ENCODE peak calls at places on chromosomes 1 and 21, in eight cellular contexts. K, A, C, E, M, T, F and Q are unnamed samples. For H3K4me1, the result is how much of the 10 kb centered on the place peaks cover.

GRCh38 chr1:114756949-114757454 is 782 bp downstream of the CSDE1 start:
- DNase-seq in A (peak), E (peak), T (no peak), F (peak), K (no peak), C (no peak), M (peak), Q (peak)

GRCh38 chr21:29174607-29175013 is 44.2 kb downstream of the MAP3K7CL start:
- DNase-seq in M (no peak), E (no peak), T (no peak), F (no peak), A (no peak), K (no peak), C (no peak), Q (no peak)

GRCh38 chr1:172360511-172360910 is 60.0 kb upstream of the C1orf105 start:
- DNase-seq in F (no peak), T (no peak), M (no peak), A (no peak), C (no peak), K (no peak), E (peak), Q (no peak)

GRCh38 chr1:25469177-25469576 is 38.5 kb downstream of the MACO1 start:
- DNase-seq in C (no peak), M (no peak), T (no peak), K (no peak), F (no peak), A (no peak), E (peak), Q (no peak)

GRCh38 chr1:94792473-94792875 is 27.7 kb upstream of the SLC44A3 start:
- DNase-seq in E (no peak), K (peak), A (no peak), M (no peak), T (peak), F (no peak), C (peak), Q (peak)

GRCh38 chr21:43332872-43333300 is 94.0 kb downstream of the SIK1 start:
- DNase-seq in M (no peak), E (no peak), F (no peak), K (no peak), C (no peak), T (no peak), A (no peak), Q (no peak)

GRCh38 chr1:169860187-169860586 is 33.5 kb downstream of the SCYL3 start:
- DNase-seq in C (no peak), M (no peak), F (no peak), K (peak), T (peak), E (no peak), A (no peak), Q (no peak)

GRCh38 chr1:175024773-175025172 is 1.5 kb upstream of the MRPS14 start:
- DNase-seq in M (no peak), E (no peak), K (no peak), T (no peak), A (no peak), C (no peak), F (no peak), Q (no peak)

GRCh38 chr1:31208361-31208945 is 31.2 kb downstream of the NKAIN1 start:
- DNase-seq in E (no peak), C (no peak), M (no peak), F (no peak), A (no peak), T (no peak), K (no peak), Q (no peak)

GRCh38 chr1:201888282-201889033 is at the start of gene SHISA4:
- DNase-seq in T (no peak), F (peak), E (peak), K (no peak), M (peak), A (peak), C (no peak), Q (peak)

GRCh38 chr1:247854899-247855545 is 2.0 kb upstream of the TRIM58 start:
- DNase-seq in M (no peak), C (no peak), K (no peak), T (no peak), A (no peak), E (no peak), F (no peak), Q (no peak)

GRCh38 chr1:165365344-165365743 is 8.8 kb upstream of the LMX1A start:
- DNase-seq in F (no peak), E (no peak), C (no peak), M (no peak), T (no peak), K (no peak), A (no peak), Q (no peak)

GRCh38 chr1:235095938-235096562 is 32.6 kb downstream of the TOMM20 start:
- DNase-seq in K (no peak), T (no peak), C (no peak), M (no peak), A (no peak), E (no peak), F (no peak), Q (no peak)

GRCh38 chr1:190320952-190321351 is 156.7 kb downstream of the BRINP3 start:
- DNase-seq in A (peak), E (peak), C (no peak), M (peak), T (no peak), F (no peak), K (no peak), Q (no peak)

GRCh38 chr1:46303038-46303871 is at the start of the genes LRRC41 and UQCRH:
- DNase-seq in E (peak), M (peak), F (peak), T (peak), C (peak), K (peak), A (peak), Q (peak)

GRCh38 chr1:58442114-58442513 is 104.4 kb downstream of the OMA1 start:
- DNase-seq in K (no peak), C (no peak), A (no peak), T (no peak), E (peak), F (no peak), M (no peak), Q (no peak)

GRCh38 chr1:2949966-2950925 is 71.0 kb upstream of the ACTRT2 start:
- DNase-seq in C (no peak), M (no peak), T (peak), F (no peak), K (no peak), A (no peak), E (no peak), Q (no peak)

GRCh38 chr21:36946949-36947371 is 19.5 kb downstream of the HLCS start:
- DNase-seq in F (no peak), E (no peak), C (no peak), M (no peak), A (no peak), T (no peak), K (no peak), Q (no peak)

GRCh38 chr1:89890085-89890754 is 69.4 kb downstream of the LRRC8D start:
- DNase-seq in E (peak), A (no peak), K (no peak), F (peak), C (no peak), M (peak), T (no peak), Q (no peak)

GRCh38 chr1:113976609-113977278 is 2.5 kb upstream of the OLFML3 start:
- DNase-seq in A (peak), M (peak), F (no peak), K (no peak), C (no peak), E (peak), T (peak), Q (no peak)

GRCh38 chr1:163875927-163876320 is 554.2 kb downstream of the NUF2 start:
- DNase-seq in M (no peak), F (no peak), T (no peak), K (no peak), C (no peak), A (no peak), E (peak), Q (no peak)

GRCh38 chr1:150409504-150410362 is 45.8 kb downstream of the RPRD2 start:
- DNase-seq in M (peak), K (no peak), A (no peak), F (no peak), T (no peak), E (no peak), C (no peak), Q (no peak)

GRCh38 chr1:52424238-52424637 is 19.8 kb downstream of the PRPF38A start:
- DNase-seq in M (no peak), A (peak), T (no peak), K (no peak), F (no peak), C (no peak), E (no peak), Q (no peak)

GRCh38 chr1:52420713-52421112 is 16.3 kb downstream of the PRPF38A start:
- DNase-seq in K (no peak), F (no peak), E (no peak), M (no peak), C (no peak), T (no peak), A (no peak), Q (no peak)

GRCh38 chr1:52423771-52424170 is 19.4 kb downstream of the PRPF38A start:
- DNase-seq in C (no peak), K (no peak), T (no peak), A (peak), M (no peak), E (no peak), F (no peak), Q (no peak)

GRCh38 chr1:52424757-52425265 is 20.4 kb downstream of the PRPF38A start:
- DNase-seq in E (no peak), T (no peak), A (no peak), F (no peak), M (no peak), K (no peak), C (no peak), Q (no peak)

DNA sequence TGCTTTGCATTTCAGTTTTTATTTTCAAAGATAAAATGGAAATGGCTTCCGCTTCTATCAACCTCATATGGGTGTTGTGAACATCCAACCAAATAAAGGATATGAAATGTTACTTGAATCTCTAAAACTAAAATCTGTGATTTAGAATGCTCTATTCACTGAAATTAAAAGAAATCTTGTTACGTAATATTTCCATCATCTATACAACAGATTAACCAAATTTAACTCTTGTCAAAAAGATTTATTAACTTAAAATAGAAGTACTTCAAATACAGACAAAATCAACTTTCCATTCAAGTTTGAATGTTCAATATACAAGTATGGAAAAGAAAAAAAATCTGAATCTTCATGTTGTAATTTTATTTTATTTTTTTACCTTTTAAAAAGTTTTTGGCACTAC is 18.7 kb downstream of the PRPF38A start:
- DNase-seq in T (no peak), C (no peak), M (no peak), A (no peak), F (no peak), E (no peak), K (no peak), Q (no peak)
- H3K4me1 ChIP-seq in T (under half), C (under half), M (under half), A (under half), F (under half), E (under half), K (under half), Q (under half)

GRCh38 chr1:28380394-28380793 is 10.9 kb downstream of the PHACTR4 start:
- DNase-seq in M (no peak), E (no peak), K (no peak), A (no peak), C (no peak), T (no peak), F (no peak), Q (no peak)
- H3K27ac ChIP-seq in M (no peak), E (no peak), K (no peak), A (no peak), C (no peak), T (no peak), F (no peak), Q (no peak)

DNA sequence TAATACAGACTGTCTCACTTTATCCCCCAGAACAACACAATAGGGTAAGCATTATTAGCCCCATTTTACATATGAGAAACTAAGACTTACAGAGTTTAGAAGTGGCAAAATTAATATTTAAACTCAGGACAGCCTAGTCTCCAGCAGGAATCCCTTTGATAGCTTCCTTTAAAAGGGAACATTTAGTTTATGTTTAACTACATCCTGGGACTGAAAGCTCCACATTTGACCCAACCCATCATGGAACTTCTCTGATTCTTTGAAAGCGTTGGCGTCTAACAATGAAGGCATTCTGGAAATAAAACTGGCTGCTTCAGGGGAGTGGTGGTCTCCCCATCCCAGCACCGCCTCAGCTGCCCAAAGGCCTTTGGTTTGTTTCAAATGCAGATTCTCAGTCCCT is 250.6 kb upstream of the NFIA start:
- DNase-seq in F (no peak), K (no peak), A (no peak), C (no peak), E (no peak), M (no peak), T (no peak), Q (no peak)
- H3K4me1 ChIP-seq in F (under half), K (under half), A (under half), C (under half), E (under half), M (under half), T (under half), Q (under half)

GRCh38 chr1:36712151-36712550 is 229.4 kb upstream of the CSF3R start:
- DNase-seq in C (no peak), F (no peak), E (no peak), T (no peak), M (no peak), A (no peak), K (no peak), Q (no peak)

GRCh38 chr1:36708587-36708986 is 225.9 kb upstream of the CSF3R start:
- DNase-seq in F (no peak), E (no peak), M (no peak), C (no peak), K (no peak), T (no peak), A (no peak), Q (no peak)

GRCh38 chr1:36710008-36710407 is 227.3 kb upstream of the CSF3R start:
- DNase-seq in K (no peak), E (no peak), F (no peak), T (no peak), C (no peak), A (no peak), M (no peak), Q (no peak)

GRCh38 chr1:36711480-36711879 is 228.8 kb upstream of the CSF3R start:
- DNase-seq in C (no peak), F (no peak), K (no peak), T (no peak), M (no peak), A (no peak), E (no peak), Q (no peak)

GRCh38 chr1:36710901-36711300 is 228.2 kb upstream of the CSF3R start:
- DNase-seq in A (no peak), M (no peak), C (no peak), F (no peak), E (no peak), T (no peak), K (no peak), Q (no peak)
- H3K27ac ChIP-seq in A (no peak), M (no peak), C (no peak), F (no peak), E (no peak), T (no peak), K (no peak), Q (no peak)

DNA sequence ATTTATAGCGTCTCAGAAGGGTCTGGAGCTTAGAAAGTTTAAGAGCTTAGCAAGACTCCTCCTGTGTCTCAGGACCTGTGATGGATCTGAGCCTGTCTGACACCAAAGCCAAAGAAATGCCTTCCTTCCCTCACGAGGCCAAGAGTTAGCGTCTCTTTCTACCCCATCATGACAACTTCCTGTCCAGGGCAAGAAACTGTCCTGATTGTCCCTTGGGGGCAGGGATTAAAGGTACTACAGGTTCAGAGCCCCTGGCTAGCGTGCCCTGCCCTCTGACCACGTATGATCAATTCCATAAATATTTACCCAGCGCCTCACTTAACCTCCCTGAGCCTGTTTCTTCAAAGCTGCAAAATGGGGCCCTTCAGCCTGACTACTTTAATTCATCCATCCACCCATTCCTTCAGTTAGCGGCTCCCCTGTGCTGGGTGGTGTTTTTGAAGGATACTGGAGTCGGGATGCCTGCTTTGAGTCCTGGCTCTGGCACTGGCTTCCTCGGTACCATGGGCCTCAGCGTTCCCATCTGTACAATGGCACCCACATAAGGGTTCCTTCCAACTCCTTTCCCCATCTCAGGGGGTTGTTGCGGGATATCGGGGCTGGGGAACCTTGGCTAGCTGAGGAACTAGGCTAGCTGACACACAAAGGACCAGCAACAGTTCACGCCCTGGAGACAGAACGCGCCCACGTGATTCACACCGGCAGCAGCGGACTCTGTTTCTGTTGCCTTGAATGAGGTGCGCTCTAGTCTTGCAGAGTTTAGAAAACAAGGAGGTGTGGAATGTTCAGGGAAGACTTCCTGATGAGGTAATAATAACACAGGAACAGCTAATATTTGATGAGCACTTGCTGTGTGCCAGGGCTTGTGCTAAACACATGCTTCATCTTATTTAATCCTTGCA is 23.0 kb upstream of the EPHA2 start:
- DNase-seq in K (no peak), M (peak), T (no peak), A (no peak), E (no peak), C (no peak), F (no peak), Q (no peak)
- H3K4me1 ChIP-seq in K (under half), M (half or more), T (under half), A (under half), E (half or more), C (half or more), F (under half), Q (half or more)

GRCh38 chr1:35451125-35451528 is 106.1 kb downstream of the KIAA0319L start:
- DNase-seq in T (peak), E (peak), M (peak), F (peak), C (peak), K (no peak), A (peak), Q (peak)
- H3K27ac ChIP-seq in T (no peak), E (no peak), M (peak), F (no peak), C (peak), K (no peak), A (no peak), Q (peak)

GRCh38 chr1:18632218-18632588 is 1.6 kb downstream of the PAX7 start:
- DNase-seq in E (no peak), M (no peak), T (no peak), F (no peak), A (no peak), K (no peak), C (no peak), Q (no peak)
- H3K4me1 ChIP-seq in E (under half), M (under half), T (under half), F (under half), A (under half), K (under half), C (under half), Q (under half)

GRCh38 chr1:157106813-157107189 is 7.2 kb upstream of the ETV3L start:
- DNase-seq in F (no peak), T (no peak), E (no peak), M (no peak), K (no peak), C (no peak), A (no peak), Q (no peak)
- H3K27ac ChIP-seq in F (no peak), T (no peak), E (peak), M (no peak), K (peak), C (no peak), A (no peak), Q (no peak)